ENCODE peak calls at places on chromosome 9, in ten cellular contexts. R is fibroblast of lung; Y is H9; Q is GM12878; N is CD8-positive, alpha-beta T cell; W is iPS DF 6.9; O is endodermal cell; C is cardiac muscle cell; D is gastrocnemius medialis; Z is naive thymus-derived CD4-positive, alpha-beta T cell. V is an unnamed sample. For H3K4me1, the result is how much of the 10 kb centered on the place peaks cover.

GRCh38 chr9:35684921-35685320 is 4.8 kb downstream of the TPM2 start:
- DNase-seq in D (no peak), R (no peak), Z (no peak), C (no peak), W (no peak), Q (no peak), N (no peak), O (no peak), Y (no peak), V (no peak)

GRCh38 chr9:136488247-136489214 is 5.7 kb upstream of the SEC16A start:
- DNase-seq in C (peak), Q (no peak), W (peak), Z (peak), D (peak), O (peak), Y (peak), R (peak), N (peak), V (peak)

GRCh38 chr9:105385372-105385985 is 62.4 kb upstream of the FSD1L start:
- DNase-seq in Q (peak), Y (no peak), N (peak), O (no peak), D (peak), Z (peak), R (no peak), W (no peak), C (peak), V (no peak)

GRCh38 chr9:91658513-91659105 is 235.0 kb upstream of the NFIL3 start:
- DNase-seq in Z (no peak), D (no peak), R (no peak), Y (no peak), O (no peak), N (no peak), W (no peak), C (no peak), Q (no peak), V (no peak)

GRCh38 chr9:23319092-23319491 is 506.9 kb downstream of the ELAVL2 start:
- DNase-seq in Z (no peak), C (no peak), N (no peak), Y (no peak), D (no peak), Q (no peak), R (no peak), W (no peak), O (no peak), V (no peak)

GRCh38 chr9:93064392-93065124 is 6.1 kb downstream of the SUSD3 start:
- DNase-seq in D (no peak), Q (peak), O (peak), N (peak), Z (peak), Y (no peak), C (no peak), W (no peak), R (no peak), V (peak)

GRCh38 chr9:31347082-31347617 is 1037.3 kb upstream of the ACO1 start:
- DNase-seq in R (peak), W (no peak), Y (no peak), Z (peak), Q (peak), N (no peak), D (no peak), O (no peak), C (peak), V (no peak)

GRCh38 chr9:106846847-106847246 is 16.1 kb upstream of the ZNF462 start:
- DNase-seq in W (no peak), Y (no peak), Z (no peak), O (no peak), C (peak), R (peak), D (no peak), N (no peak), Q (no peak), V (no peak)

GRCh38 chr9:36980148-36980974 is 53.7 kb downstream of the PAX5 start:
- DNase-seq in O (peak), N (no peak), Y (peak), D (no peak), W (peak), R (no peak), Z (no peak), C (no peak), Q (no peak), V (no peak)

GRCh38 chr9:27542519-27542918 is 12.9 kb upstream of the MOB3B start:
- DNase-seq in O (no peak), D (no peak), W (no peak), Q (no peak), C (no peak), Y (no peak), Z (no peak), R (no peak), N (no peak), V (no peak)

GRCh38 chr9:32665101-32665500 is 29.6 kb upstream of the TAF1L start:
- DNase-seq in Q (no peak), N (no peak), Z (no peak), Y (no peak), D (no peak), R (no peak), W (no peak), C (no peak), O (no peak), V (no peak)

GRCh38 chr9:70595211-70595610 is 180.8 kb upstream of the KLF9 start:
- DNase-seq in N (no peak), W (no peak), C (no peak), Z (no peak), O (no peak), Y (no peak), D (no peak), Q (no peak), R (no peak), V (no peak)

GRCh38 chr9:33510264-33511183 is 13.5 kb upstream of the ANKRD18B start:
- DNase-seq in N (peak), Z (peak), W (no peak), Q (no peak), R (peak), C (peak), D (peak), Y (peak), O (peak), V (peak)

GRCh38 chr9:85016389-85016997 is 347.0 kb downstream of the NTRK2 start:
- DNase-seq in C (no peak), R (no peak), O (no peak), Q (no peak), Z (no peak), N (no peak), W (no peak), Y (no peak), D (no peak), V (no peak)

GRCh38 chr9:120874861-120875565 is 2.0 kb downstream of the PHF19 start:
- DNase-seq in Y (no peak), N (no peak), W (no peak), O (no peak), D (no peak), Q (no peak), C (no peak), R (no peak), Z (peak), V (no peak)

GRCh38 chr9:77384406-77384805 is 207.1 kb downstream of the VPS13A start:
- DNase-seq in R (peak), C (peak), Y (no peak), D (no peak), Q (no peak), Z (no peak), N (no peak), O (no peak), W (no peak), V (no peak)

GRCh38 chr9:87878930-87879603 is 3.6 kb upstream of the SPATA31E1 start:
- DNase-seq in Y (no peak), C (peak), W (no peak), R (peak), D (no peak), O (no peak), Q (no peak), Z (no peak), N (no peak), V (no peak)

GRCh38 chr9:29644514-29644913 is 2071.2 kb upstream of the C9orf72 start:
- DNase-seq in R (no peak), W (no peak), Z (no peak), N (no peak), Y (no peak), C (no peak), O (no peak), Q (no peak), D (no peak), V (no peak)

GRCh38 chr9:75089369-75089766 is 1.1 kb downstream of the OSTF1 start:
- DNase-seq in Y (no peak), C (no peak), R (no peak), O (no peak), D (no peak), N (no peak), Z (no peak), W (no peak), Q (no peak), V (no peak)

GRCh38 chr9:121972501-121972981 is 120.6 kb downstream of the TTLL11 start:
- DNase-seq in O (no peak), C (peak), Y (no peak), N (no peak), W (no peak), Q (peak), Z (no peak), R (no peak), D (peak), V (peak)

GRCh38 chr9:74666625-74667316 is 169.6 kb downstream of the RORB start:
- DNase-seq in Z (no peak), W (no peak), D (no peak), O (no peak), Y (no peak), C (peak), Q (no peak), N (no peak), R (peak), V (no peak)

GRCh38 chr9:97560851-97561250 is 59.4 kb downstream of the TMOD1 start:
- DNase-seq in Y (no peak), W (no peak), R (no peak), N (no peak), D (no peak), O (peak), Q (no peak), C (no peak), Z (no peak), V (no peak)

GRCh38 chr9:20319641-20320337 is 302.5 kb downstream of the MLLT3 start:
- DNase-seq in C (peak), N (peak), Q (no peak), O (no peak), W (no peak), D (no peak), R (peak), Z (no peak), Y (no peak), V (no peak)

GRCh38 chr9:97987490-97987889 is 4.3 kb downstream of the ANP32B start:
- DNase-seq in C (no peak), Y (no peak), N (no peak), Q (no peak), D (no peak), O (no peak), R (no peak), Z (no peak), W (no peak), V (no peak)

GRCh38 chr9:125829743-125830142 is 82.6 kb downstream of the PBX3 start:
- DNase-seq in N (peak), Z (peak), O (no peak), Q (peak), W (no peak), C (peak), Y (no peak), R (peak), D (no peak), V (no peak)

GRCh38 chr9:113566011-113566711 is 102.6 kb downstream of the RGS3 start:
- DNase-seq in N (no peak), Y (no peak), Q (no peak), R (peak), O (peak), Z (no peak), D (no peak), W (no peak), C (no peak), V (no peak)

GRCh38 chr9:113562653-113563381 is 99.3 kb downstream of the RGS3 start:
- DNase-seq in D (no peak), N (no peak), O (peak), R (no peak), Y (no peak), Q (no peak), C (no peak), Z (no peak), W (no peak), V (no peak)

GRCh38 chr9:113566712-113567071 is 103.2 kb downstream of the RGS3 start:
- DNase-seq in W (no peak), D (no peak), Z (no peak), N (no peak), C (no peak), R (no peak), O (no peak), Y (no peak), Q (no peak), V (peak)

GRCh38 chr9:113563856-113564514 is 100.5 kb downstream of the RGS3 start:
- DNase-seq in N (no peak), Z (no peak), Q (no peak), W (no peak), Y (no peak), C (no peak), R (no peak), D (no peak), O (peak), V (no peak)

GRCh38 chr9:113564804-113565237 is 101.3 kb downstream of the RGS3 start:
- DNase-seq in R (peak), W (no peak), C (peak), D (no peak), Z (no peak), Q (no peak), O (peak), Y (peak), N (no peak), V (peak)
- H3K27ac ChIP-seq in R (no peak), W (no peak), C (peak), D (peak), Z (no peak), Q (no peak), O (peak), Y (no peak), N (no peak), V (peak)

DNA sequence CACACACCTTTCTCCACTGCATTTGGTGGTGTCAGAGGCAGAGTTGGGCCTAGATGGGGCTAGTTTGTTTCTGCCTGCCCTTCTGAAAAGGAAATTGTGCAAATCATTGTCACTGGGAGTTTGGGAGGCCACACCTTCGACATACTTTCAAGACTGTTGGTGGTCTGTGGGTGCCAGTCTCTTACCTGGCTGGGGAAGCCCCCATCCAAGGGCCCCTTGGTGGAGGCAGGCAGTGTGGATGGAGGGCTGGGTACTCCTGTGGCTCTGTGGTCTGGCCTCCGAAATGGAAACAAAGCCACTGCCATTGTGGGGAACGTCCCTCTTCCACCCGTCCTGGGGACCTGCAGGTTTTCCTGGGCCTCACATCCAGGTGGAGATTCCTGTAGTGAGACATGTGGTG is 10.9 kb upstream of the PHYHD1 start:
- DNase-seq in D (no peak), W (no peak), O (peak), Y (no peak), R (no peak), Z (no peak), N (no peak), C (no peak), Q (no peak), V (no peak)
- H3K4me1 ChIP-seq in D (under half), W (under half), O (under half), Y (under half), R (under half), Z (under half), N (half or more), C (under half), Q (under half), V (under half)

DNA sequence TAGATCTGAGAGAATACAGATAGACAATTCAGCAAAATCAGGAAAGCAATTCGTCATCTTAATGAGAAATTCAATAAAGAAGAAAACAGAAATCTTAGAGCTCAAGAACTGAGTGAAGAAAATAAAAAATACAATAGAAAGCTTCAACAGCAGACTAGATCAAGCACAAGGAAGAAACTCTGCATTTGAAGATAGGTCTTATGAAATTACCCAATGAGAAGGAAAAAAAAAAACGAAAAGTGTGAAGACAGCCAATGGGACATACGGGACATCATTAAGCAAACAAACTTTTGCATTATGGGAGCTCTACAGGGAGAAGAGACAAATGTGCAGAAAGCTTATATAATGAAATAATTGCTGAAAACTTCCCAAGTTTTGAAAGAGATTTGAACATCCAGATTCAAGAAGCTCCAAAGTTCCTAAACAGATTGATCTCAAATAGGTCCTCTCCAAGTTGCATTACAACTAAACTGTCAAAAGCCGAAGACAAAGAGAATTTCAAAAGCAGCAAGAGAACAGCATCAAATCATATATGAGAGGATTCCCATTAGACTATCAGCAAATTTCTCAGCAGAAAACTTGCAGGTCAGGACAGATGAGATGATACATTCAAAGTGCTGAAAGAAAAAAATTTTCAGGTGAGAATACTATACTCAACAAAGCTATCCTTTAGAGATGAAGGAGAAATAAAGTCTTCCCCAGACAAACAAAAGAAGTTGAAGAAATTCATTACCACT is 10.8 kb upstream of the RLN2 start:
- DNase-seq in Q (no peak), O (no peak), Y (no peak), D (no peak), Z (no peak), N (no peak), C (no peak), W (no peak), R (no peak), V (no peak)
- H3K27ac ChIP-seq in Q (no peak), O (no peak), Y (no peak), D (no peak), Z (no peak), N (no peak), C (no peak), W (no peak), R (no peak), V (no peak)

GRCh38 chr9:130844028-130844427 is 9.0 kb downstream of the ABL1 start:
- DNase-seq in O (peak), R (no peak), C (no peak), W (no peak), Z (no peak), N (no peak), D (no peak), Q (no peak), Y (no peak), V (no peak)
- H3K4me1 ChIP-seq in O (under half), R (half or more), C (under half), W (under half), Z (under half), N (under half), D (half or more), Q (under half), Y (under half), V (half or more)

GRCh38 chr9:127979015-127979332 is 1.8 kb downstream of the EEIG1 start:
- DNase-seq in Y (no peak), W (no peak), Z (no peak), R (no peak), D (no peak), Q (no peak), N (no peak), C (no peak), O (no peak), V (no peak)
- H3K27ac ChIP-seq in Y (no peak), W (no peak), Z (peak), R (peak), D (peak), Q (peak), N (peak), C (peak), O (peak), V (peak)

GRCh38 chr9:134388976-134389375 is 62.7 kb downstream of the RXRA start:
- DNase-seq in Q (no peak), R (no peak), W (no peak), N (no peak), C (no peak), Z (no peak), D (no peak), Y (no peak), O (no peak), V (no peak)
- H3K4me1 ChIP-seq in Q (under half), R (under half), W (under half), N (under half), C (under half), Z (under half), D (half or more), Y (under half), O (under half), V (half or more)

DNA sequence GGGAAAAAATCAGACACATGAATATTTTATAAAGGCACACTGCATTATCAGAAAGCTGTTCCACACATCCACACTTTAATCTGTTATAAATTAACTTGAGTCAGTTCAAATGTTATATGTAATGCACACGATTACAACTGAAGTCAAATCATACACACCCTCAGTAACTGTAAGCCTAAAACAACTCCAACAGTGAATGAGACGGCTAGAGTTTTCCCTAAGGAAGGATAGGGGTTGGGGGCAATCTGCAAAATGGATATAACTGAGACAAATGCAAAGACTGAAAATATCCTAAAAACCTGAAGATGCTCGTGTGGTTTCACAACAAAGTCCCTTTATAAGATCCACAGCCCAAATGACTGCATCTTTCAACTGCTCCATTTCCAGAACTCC is 166.4 kb downstream of the BNC2 start:
- DNase-seq in W (no peak), Y (no peak), D (no peak), O (no peak), N (no peak), C (no peak), Q (no peak), R (no peak), Z (no peak), V (no peak)
- H3K27ac ChIP-seq in W (no peak), Y (no peak), D (peak), O (no peak), N (no peak), C (no peak), Q (no peak), R (peak), Z (no peak), V (peak)

DNA sequence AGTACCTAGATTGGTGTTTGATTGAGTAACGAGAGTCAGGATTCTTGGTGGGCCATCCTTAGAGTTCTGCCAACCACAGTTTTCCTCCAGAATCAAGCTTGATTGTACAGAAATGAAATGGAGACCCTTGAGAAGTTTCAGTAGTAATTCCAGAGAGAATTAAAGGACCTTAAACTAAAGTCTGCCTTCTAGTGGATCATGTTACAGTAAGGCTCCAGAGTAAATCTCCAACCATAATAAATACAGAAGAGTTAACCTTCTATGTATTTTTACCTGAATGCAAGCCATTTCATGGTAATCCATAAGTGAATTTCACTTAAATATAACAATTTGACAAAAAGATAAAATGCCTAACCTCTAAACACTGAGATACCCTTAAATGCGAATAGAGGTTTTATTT is 53.0 kb upstream of the CNTLN start:
- DNase-seq in Q (no peak), Z (no peak), W (no peak), O (no peak), D (no peak), Y (no peak), C (no peak), N (no peak), R (no peak), V (no peak)
- H3K4me1 ChIP-seq in Q (under half), Z (under half), W (under half), O (under half), D (under half), Y (under half), C (under half), N (under half), R (under half), V (under half)

GRCh38 chr9:124079176-124079925 is 67.8 kb downstream of the LHX2 start:
- DNase-seq in Y (no peak), D (peak), N (no peak), W (no peak), C (peak), R (peak), Z (no peak), O (peak), Q (no peak), V (no peak)

GRCh38 chr9:124077915-124078572 is 66.5 kb downstream of the LHX2 start:
- DNase-seq in Y (no peak), O (no peak), C (no peak), N (no peak), D (no peak), R (no peak), Q (no peak), W (no peak), Z (no peak), V (no peak)

GRCh38 chr9:124074746-124075145 is 63.2 kb downstream of the LHX2 start:
- DNase-seq in Z (no peak), Y (no peak), N (no peak), O (no peak), W (no peak), R (no peak), D (no peak), C (no peak), Q (no peak), V (no peak)

GRCh38 chr9:124075761-124076160 is 64.2 kb downstream of the LHX2 start:
- DNase-seq in O (no peak), N (no peak), W (no peak), Y (no peak), C (no peak), Q (no peak), Z (no peak), R (no peak), D (no peak), V (no peak)

GRCh38 chr9:124078641-124079040 is 67.1 kb downstream of the LHX2 start:
- DNase-seq in D (no peak), Q (no peak), Y (no peak), C (peak), Z (no peak), O (no peak), W (no peak), R (peak), N (no peak), V (no peak)
- H3K27ac ChIP-seq in D (peak), Q (no peak), Y (no peak), C (no peak), Z (no peak), O (no peak), W (no peak), R (no peak), N (no peak), V (no peak)

V was measured in lower lobe of right lung.